ENCODE peak calls at places on chromosomes 7 and 10, in five cellular contexts. C is heart left ventricle, D is kidney epithelial cell, I is body of pancreas, W is uterus. F is an unnamed sample.

GRCh38 chr10:110083884-110084283 is 76.1 kb downstream of the ADD3 start:
- DNase-seq in C (no peak), D (no peak), I (no peak), W (no peak), F (no peak)

GRCh38 chr10:60305394-60305892 is 84.2 kb downstream of the ANK3 start:
- DNase-seq in C (no peak), D (no peak), I (no peak), W (no peak), F (no peak)

GRCh38 chr10:72084094-72084459 is 4.3 kb downstream of the SPOCK2 start:
- DNase-seq in C (no peak), D (no peak), I (no peak), W (no peak), F (no peak)

GRCh38 chr7:95811846-95812445 is 39.6 kb downstream of the DYNC1I1 start:
- DNase-seq in C (no peak), D (no peak), I (no peak), W (no peak), F (no peak)

GRCh38 chr7:23715099-23715498 is 5.1 kb downstream of the STK31 start:
- DNase-seq in C (no peak), D (no peak), I (no peak), W (no peak), F (no peak)

GRCh38 chr7:130723784-130724183 is 10.2 kb downstream of the KLF14 start:
- DNase-seq in C (no peak), D (no peak), I (no peak), W (no peak), F (no peak)

GRCh38 chr10:18545626-18546025 is 105.8 kb downstream of the NSUN6 start:
- DNase-seq in C (no peak), D (no peak), I (no peak), W (no peak), F (no peak)

GRCh38 chr7:151992375-151992774 is 33.1 kb upstream of the GALNT11 start:
- DNase-seq in C (peak), D (no peak), I (peak), W (peak), F (no peak)

GRCh38 chr10:26869528-26869927 is 8.8 kb upstream of the ABI1 start:
- DNase-seq in C (no peak), D (no peak), I (peak), W (no peak), F (no peak)

GRCh38 chr7:144437370-144438191 is 34.1 kb upstream of the NOBOX start:
- DNase-seq in C (no peak), D (peak), I (peak), W (peak), F (no peak)

GRCh38 chr10:49539320-49539885 is 482 bp upstream of the ERCC6 start:
- DNase-seq in C (peak), D (no peak), I (peak), W (peak), F (no peak)

GRCh38 chr7:44311561-44312495 is 13.6 kb downstream of the CAMK2B start:
- DNase-seq in C (peak), D (no peak), I (no peak), W (no peak), F (no peak)

GRCh38 chr10:60944159-60944909 is at the start of gene RHOBTB1:
- DNase-seq in C (peak), D (peak), I (peak), W (peak), F (no peak)

GRCh38 chr10:96616961-96617360 is 30.1 kb upstream of the TM9SF3 start:
- DNase-seq in C (no peak), D (no peak), I (no peak), W (no peak), F (no peak)

GRCh38 chr7:40647719-40648118 is 512.9 kb downstream of the SUGCT start:
- DNase-seq in C (no peak), D (no peak), I (no peak), W (no peak), F (no peak)

DNA sequence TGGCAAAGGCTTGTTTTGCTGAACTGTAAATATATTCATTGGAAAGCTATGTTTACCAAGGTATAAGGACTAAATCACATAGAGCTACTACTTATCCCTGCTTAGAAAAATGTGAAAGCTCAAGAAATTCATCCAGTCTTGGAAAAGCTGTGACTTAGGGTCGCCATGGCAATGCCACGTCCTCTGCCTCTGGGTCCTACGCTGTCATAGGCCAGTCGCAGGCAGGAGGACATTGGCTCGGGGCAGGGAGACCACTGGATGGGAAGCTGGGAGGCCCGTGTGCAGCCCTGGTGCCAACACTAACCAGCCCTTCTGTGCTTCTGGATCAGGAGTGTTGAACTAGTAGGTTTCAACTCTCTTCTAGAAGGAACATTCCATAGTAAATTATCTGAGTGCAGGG is 67.3 kb upstream of the PDZD8 start:
- DNase-seq in C (no peak), D (no peak), I (no peak), W (no peak), F (no peak)
- TF ChIP-seq CTCF in C (no peak), D (no peak), I (no peak), W (no peak), F (no peak)

GRCh38 chr10:127757033-127757432 is 20.0 kb downstream of the FOXI2 start:
- DNase-seq in C (no peak), D (no peak), I (no peak), W (no peak), F (no peak)
- TF ChIP-seq CTCF in C (no peak), D (no peak), I (no peak), W (no peak), F (peak)

GRCh38 chr10:113122947-113123346 is 172.9 kb downstream of the TCF7L2 start:
- DNase-seq in C (no peak), D (no peak), I (no peak), W (no peak), F (no peak)
- TF ChIP-seq CTCF in C (no peak), D (no peak), I (no peak), W (no peak), F (no peak)

GRCh38 chr7:26381476-26382175 is 90.0 kb downstream of the SNX10 start:
- DNase-seq in C (no peak), D (no peak), I (no peak), W (no peak), F (no peak)
- TF ChIP-seq CTCF in C (no peak), D (no peak), I (no peak), W (no peak), F (no peak)

GRCh38 chr10:88474884-88475844 is 108.0 kb downstream of the RNLS start:
- DNase-seq in C (peak), D (no peak), I (no peak), W (peak), F (no peak)

GRCh38 chr10:88473989-88474883 is 108.9 kb downstream of the RNLS start:
- DNase-seq in C (no peak), D (no peak), I (peak), W (peak), F (no peak)

GRCh38 chr10:88471909-88472308 is 111.2 kb downstream of the RNLS start:
- DNase-seq in C (no peak), D (no peak), I (no peak), W (no peak), F (no peak)

GRCh38 chr10:88467835-88468485 is 115.2 kb downstream of the RNLS start:
- DNase-seq in C (no peak), D (no peak), I (no peak), W (no peak), F (no peak)

GRCh38 chr10:88472540-88472939 is 110.6 kb downstream of the RNLS start:
- DNase-seq in C (no peak), D (no peak), I (no peak), W (no peak), F (no peak)
- TF ChIP-seq CTCF in C (no peak), D (no peak), I (no peak), W (no peak), F (no peak)

GRCh38 chr10:88404133-88404532 is 179.0 kb downstream of the RNLS start:
- DNase-seq in C (no peak), D (no peak), I (no peak), W (no peak), F (no peak)

GRCh38 chr10:88399240-88399639 is 183.9 kb downstream of the RNLS start:
- DNase-seq in C (no peak), D (no peak), I (no peak), W (no peak), F (no peak)

DNA sequence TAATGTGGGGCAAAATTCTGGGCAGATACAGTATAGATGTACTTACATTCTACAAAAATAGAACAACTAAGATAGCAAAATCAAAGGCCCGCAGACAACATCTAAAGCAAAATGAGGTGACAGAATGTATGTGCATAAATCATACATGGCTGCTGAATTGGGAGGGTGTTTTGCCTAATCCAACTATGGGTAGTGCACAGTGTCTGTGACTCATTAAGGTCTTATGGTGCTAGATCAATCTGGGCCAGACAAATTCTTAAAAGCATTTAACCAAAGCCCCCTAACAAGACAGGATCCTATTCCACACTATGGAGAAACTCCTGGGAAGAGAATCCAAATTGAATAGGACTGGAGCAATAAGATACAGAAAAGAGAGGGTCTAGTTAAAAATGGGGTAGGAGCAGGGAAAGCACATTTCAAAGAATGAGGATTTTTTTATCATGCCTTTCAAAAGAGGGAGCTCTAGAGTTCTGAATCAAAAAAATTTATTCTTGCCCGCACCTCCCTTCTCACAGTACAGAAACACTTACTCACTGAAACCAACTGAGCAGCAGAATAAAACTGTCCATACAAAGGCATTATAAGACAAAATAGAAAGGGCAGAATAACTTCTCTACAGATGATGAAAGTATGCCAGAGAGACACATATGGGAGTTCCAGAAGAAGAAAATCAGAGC is 181.3 kb downstream of the RNLS start:
- DNase-seq in C (no peak), D (no peak), I (no peak), W (no peak), F (no peak)
- TF ChIP-seq CTCF in C (peak), D (peak), I (no peak), W (peak), F (peak)

GRCh38 chr7:112383671-112384417 is 66.4 kb upstream of the IFRD1 start:
- DNase-seq in C (no peak), D (no peak), I (peak), W (no peak), F (no peak)
- TF ChIP-seq CTCF in C (no peak), D (no peak), I (peak), W (no peak), F (peak)

GRCh38 chr10:124999433-125000365 is 57.8 kb downstream of the ZRANB1 start:
- DNase-seq in C (peak), D (no peak), I (peak), W (peak), F (no peak)

GRCh38 chr10:124998624-124999291 is 56.8 kb downstream of the ZRANB1 start:
- DNase-seq in C (no peak), D (no peak), I (peak), W (peak), F (no peak)

GRCh38 chr10:125002044-125002422 is 60.1 kb downstream of the ZRANB1 start:
- DNase-seq in C (no peak), D (no peak), I (no peak), W (peak), F (no peak)

GRCh38 chr10:125001313-125002043 is 59.6 kb downstream of the ZRANB1 start:
- DNase-seq in C (no peak), D (no peak), I (peak), W (no peak), F (no peak)

GRCh38 chr10:125000366-125001312 is 58.7 kb downstream of the ZRANB1 start:
- DNase-seq in C (no peak), D (no peak), I (peak), W (peak), F (no peak)
- TF ChIP-seq CTCF in C (peak), D (no peak), I (no peak), W (no peak), F (peak)